ENCODE peak calls at places on chromosomes 2 and 18, in six cellular contexts. O, A, G, M, I and C are unnamed samples.

GRCh38 chr2:206531996-206532543 is 88.7 kb downstream of the ADAM23 start:
- DNase-seq in O (no peak), A (no peak), G (no peak), M (peak), I (no peak), C (no peak)

GRCh38 chr2:164868563-164869419 is 27.2 kb upstream of the COBLL1 start:
- DNase-seq in O (no peak), A (no peak), G (no peak), M (no peak), I (no peak), C (no peak)

GRCh38 chr18:42341423-42341822 is 386.4 kb downstream of the PIK3C3 start:
- DNase-seq in O (no peak), A (no peak), G (no peak), M (no peak), I (no peak), C (no peak)

GRCh38 chr2:145985517-145985916 is 1465.6 kb upstream of the ZEB2 start:
- DNase-seq in O (no peak), A (no peak), G (no peak), M (no peak), I (no peak), C (no peak)

GRCh38 chr2:131041402-131042160 is 51.7 kb downstream of the FAM168B start:
- DNase-seq in O (no peak), A (no peak), G (no peak), M (no peak), I (no peak), C (no peak)

GRCh38 chr18:4068552-4069158 is 386.5 kb downstream of the DLGAP1 start:
- DNase-seq in O (no peak), A (no peak), G (no peak), M (peak), I (no peak), C (peak)

GRCh38 chr2:88159955-88160415 is 10.2 kb upstream of the THNSL2 start:
- DNase-seq in O (peak), A (no peak), G (no peak), M (peak), I (peak), C (peak)

GRCh38 chr2:197210450-197210849 is 100.1 kb downstream of the ANKRD44 start:
- DNase-seq in O (no peak), A (no peak), G (no peak), M (no peak), I (no peak), C (no peak)

GRCh38 chr2:190947711-190948251 is 66.2 kb downstream of the STAT1 start:
- DNase-seq in O (no peak), A (no peak), G (no peak), M (peak), I (no peak), C (no peak)

GRCh38 chr2:24754985-24755690 is 38.1 kb downstream of the PTRHD1 start:
- DNase-seq in O (no peak), A (no peak), G (no peak), M (no peak), I (no peak), C (no peak)

GRCh38 chr18:10239138-10239537 is 215.3 kb upstream of the APCDD1 start:
- DNase-seq in O (no peak), A (peak), G (peak), M (peak), I (no peak), C (no peak)

GRCh38 chr2:88729061-88729745 is 37.7 kb downstream of the RPIA start:
- DNase-seq in O (no peak), A (no peak), G (no peak), M (no peak), I (no peak), C (no peak)

GRCh38 chr2:146523218-146523617 is 1321.6 kb upstream of the ACVR2A start:
- DNase-seq in O (no peak), A (no peak), G (no peak), M (no peak), I (no peak), C (no peak)

GRCh38 chr2:199136681-199137080 is 321.1 kb downstream of the SATB2 start:
- DNase-seq in O (no peak), A (no peak), G (no peak), M (peak), I (no peak), C (no peak)

GRCh38 chr2:76867854-76868253 is 654.3 kb downstream of the LRRTM4 start:
- DNase-seq in O (no peak), A (no peak), G (no peak), M (peak), I (no peak), C (no peak)

GRCh38 chr18:55880617-55881016 is 292.6 kb upstream of the TCF4 start:
- DNase-seq in O (no peak), A (no peak), G (no peak), M (no peak), I (no peak), C (no peak)

GRCh38 chr18:65287642-65288041 is 463.2 kb upstream of the CDH7 start:
- DNase-seq in O (no peak), A (no peak), G (no peak), M (no peak), I (no peak), C (no peak)

GRCh38 chr2:212135739-212136138 is 402.9 kb downstream of the ERBB4 start:
- DNase-seq in O (peak), A (no peak), G (no peak), M (peak), I (no peak), C (no peak)

GRCh38 chr2:10407841-10408648 is 40.1 kb downstream of the ODC1 start:
- DNase-seq in O (no peak), A (no peak), G (peak), M (peak), I (peak), C (peak)

GRCh38 chr2:239630618-239631286 is 229.9 kb upstream of the HDAC4 start:
- DNase-seq in O (no peak), A (no peak), G (no peak), M (peak), I (no peak), C (no peak)

GRCh38 chr2:101776172-101777043 is 78.9 kb downstream of the MAP4K4 start:
- DNase-seq in O (no peak), A (no peak), G (no peak), M (no peak), I (no peak), C (peak)

GRCh38 chr2:55111570-55112228 is 61.4 kb upstream of the RTN4 start:
- DNase-seq in O (peak), A (peak), G (peak), M (peak), I (no peak), C (peak)

GRCh38 chr2:26035110-26035728 is 1.3 kb downstream of the RAB10 start:
- DNase-seq in O (no peak), A (no peak), G (no peak), M (no peak), I (no peak), C (no peak)